ENCODE peak calls at places on chromosomes 5 and 9, in five cellular contexts. J is A549, L is HepG2, C is K562, T is H1. V is an unnamed sample.
A peak's percentile ranks its signal among the peaks of the same experiment; 100 is the strongest.

GRCh38 chr9:104747565-104748358 is at the start of gene NIPSNAP3A:
- DNase-seq in C (peak; percentile 89), T (peak; percentile 89), L (peak; percentile 54), J (peak; percentile 81), V (peak; percentile 63)

GRCh38 chr5:150860422-150860821 is 14.1 kb downstream of the IRGM start:
- DNase-seq in T (no peak), J (no peak), C (no peak), L (peak; percentile 47), V (no peak)

GRCh38 chr9:21684831-21685362 is 117.5 kb upstream of the MTAP start:
- DNase-seq in J (peak; percentile 90), T (no peak), C (no peak), L (peak; percentile 57), V (no peak)

GRCh38 chr5:112420111-112420864 is 1.2 kb upstream of the EPB41L4A start:
- DNase-seq in C (peak; percentile 78), T (peak; percentile 90), L (peak; percentile 41), J (peak; percentile 83), V (peak; percentile 9)

GRCh38 chr5:136202800-136203199 is 9.8 kb upstream of the SMIM32 start:
- DNase-seq in C (no peak), J (no peak), L (no peak), T (peak; percentile 76), V (no peak)

GRCh38 chr5:61735531-61735930 is 403.5 kb downstream of the ZSWIM6 start:
- DNase-seq in J (no peak), L (no peak), C (no peak), T (no peak), V (no peak)

GRCh38 chr9:93599571-93600403 is 23.4 kb downstream of the PHF2 start:
- DNase-seq in C (no peak), J (no peak), L (no peak), T (peak; percentile 47), V (no peak)

GRCh38 chr5:6859001-6859400 is 145.8 kb downstream of the TENT4A start:
- DNase-seq in C (no peak), T (no peak), J (no peak), L (no peak), V (no peak)

GRCh38 chr5:134511796-134512660 is 13.4 kb upstream of the JADE2 start:
- DNase-seq in T (peak; percentile 73), J (peak; percentile 82), C (peak; percentile 72), L (peak; percentile 74), V (no peak)

GRCh38 chr9:31574006-31574750 is 810.3 kb upstream of the ACO1 start:
- DNase-seq in T (no peak), C (no peak), L (no peak), J (no peak), V (no peak)

GRCh38 chr9:99400184-99400731 is 178.2 kb downstream of the SEC61B start:
- DNase-seq in C (no peak), L (no peak), J (no peak), T (no peak), V (no peak)

GRCh38 chr5:121144764-121145163 is 680.7 kb downstream of the PRR16 start:
- DNase-seq in J (no peak), C (peak; percentile 10), L (no peak), T (no peak), V (no peak)

GRCh38 chr5:32934529-32934928 is 223.4 kb downstream of the NPR3 start:
- DNase-seq in J (no peak), T (no peak), C (no peak), L (no peak), V (no peak)
- TF ChIP-seq KDM1A in J (no peak), T (no peak), C (no peak), L (no peak), V (no peak)

GRCh38 chr5:149212203-149212951 is 59.3 kb upstream of the AFAP1L1 start:
- DNase-seq in J (no peak), T (no peak), C (no peak), L (no peak), V (no peak)
- H3K27ac ChIP-seq in J (no peak overlapping the region), T (no peak overlapping the region), C (no peak overlapping the region), L (no peak overlapping the region), V (no peak overlapping the region)

DNA sequence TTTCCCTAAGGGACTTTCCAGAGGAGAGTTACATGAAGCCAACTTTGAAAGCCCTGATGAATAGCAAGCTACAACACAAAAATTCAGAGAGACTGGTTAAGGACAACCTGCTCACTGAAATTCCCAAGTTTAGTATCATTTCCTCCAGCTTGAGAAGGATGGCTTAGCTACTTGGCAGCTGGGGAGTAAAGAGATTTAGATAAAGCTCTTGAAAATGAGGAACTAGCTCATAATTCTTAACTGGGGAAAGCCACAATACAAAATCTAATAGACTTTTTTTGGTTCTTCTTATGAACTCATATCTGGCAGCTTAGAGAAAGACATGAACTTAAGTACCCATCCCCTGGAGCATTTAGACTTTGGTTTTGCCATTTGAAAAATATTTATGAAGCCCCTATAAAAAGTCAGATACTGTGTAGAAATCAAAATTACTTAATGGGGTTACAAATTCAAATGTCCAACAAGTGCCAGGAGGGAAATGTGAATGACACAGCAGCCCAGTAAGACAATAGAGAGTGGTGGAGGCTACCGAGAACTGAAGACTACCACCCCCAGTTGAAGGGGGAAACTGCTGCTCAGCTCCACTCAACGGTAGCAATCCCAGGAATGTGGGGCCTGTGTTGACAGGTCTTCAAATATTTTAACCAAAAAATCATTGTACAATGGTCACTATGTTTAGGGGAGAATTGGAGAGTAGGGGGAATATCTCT is 79.4 kb upstream of the ADRB2 start:
- DNase-seq in C (peak; percentile 48), L (no peak), T (no peak), J (no peak), V (no peak)
- TF ChIP-seq KDM1A in C (no peak), L (no peak), T (no peak), J (no peak), V (no peak)

DNA sequence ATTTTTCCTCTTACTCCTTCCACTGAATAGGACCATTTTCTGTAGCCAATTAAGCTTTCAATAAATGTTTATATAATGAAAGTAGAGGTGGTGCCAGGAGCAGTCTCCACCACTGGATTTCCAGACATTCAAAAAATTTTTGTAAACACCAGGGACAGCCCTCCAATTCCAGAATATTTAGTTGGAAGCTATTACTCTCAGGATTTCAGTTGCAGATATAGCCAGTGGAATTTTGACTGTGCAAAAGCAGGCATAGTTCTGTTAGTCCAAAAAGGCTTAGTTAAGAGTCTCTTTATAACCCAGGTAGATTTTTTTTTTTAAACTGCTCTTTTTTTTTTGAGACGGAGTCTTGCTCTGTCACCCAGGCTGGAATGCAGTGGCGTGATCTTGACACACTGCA is 138.1 kb upstream of the DMRT1 start:
- DNase-seq in T (no peak), J (no peak), C (no peak), L (no peak), V (no peak)
- H3K27ac ChIP-seq in T (no peak overlapping the region), J (no peak overlapping the region), C (no peak overlapping the region), L (no peak overlapping the region), V (no peak overlapping the region)

DNA sequence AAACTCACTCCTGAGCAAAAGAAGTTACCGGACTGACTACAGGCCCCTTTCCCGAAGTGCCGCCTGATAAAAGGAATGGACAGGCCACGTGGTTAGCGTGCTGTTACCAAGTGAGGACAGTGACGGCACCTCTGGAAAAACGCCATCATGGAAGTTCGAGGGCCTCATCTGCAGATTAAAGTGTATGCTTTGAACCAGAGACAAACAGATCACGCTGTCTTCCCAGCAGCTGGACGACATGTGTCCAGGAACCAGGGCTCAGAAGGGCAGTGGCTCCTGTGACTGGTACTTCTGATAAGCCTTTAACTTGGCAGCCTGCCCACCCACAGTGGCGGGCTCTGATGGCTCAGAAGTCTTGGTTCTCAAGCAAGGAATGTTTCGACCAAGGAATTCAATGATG is 14.5 kb upstream of the BRD3OS start:
- DNase-seq in J (no peak), T (no peak), C (peak; percentile 18), L (peak; percentile 58), V (no peak)
- TF ChIP-seq KDM1A in J (no peak), T (no peak), C (no peak), L (no peak), V (no peak)